ENCODE peak calls at places on chromosomes 6 and 20, in four cellular contexts. One of them, this sample, is unnamed.

GRCh38 chr6:17945575-17945974 is 41.9 kb downstream of the KIF13A start:
- DNase-seq in K562: no peak
- DNase-seq in HepG2: no peak
- DNase-seq in GM12878: no peak
- DNase-seq in this sample: no peak

GRCh38 chr20:18663932-18664331 is 76.1 kb downstream of the DTD1 start:
- DNase-seq in K562: no peak
- DNase-seq in HepG2: no peak
- DNase-seq in GM12878: no peak
- DNase-seq in this sample: no peak

GRCh38 chr20:40006168-40006860 is 682.7 kb downstream of the MAFB start:
- DNase-seq in K562: no peak
- DNase-seq in HepG2: no peak
- DNase-seq in GM12878: no peak
- DNase-seq in this sample: no peak

GRCh38 chr20:48603116-48603818 is 224.5 kb downstream of the PREX1 start:
- DNase-seq in K562: no peak
- DNase-seq in HepG2: no peak
- DNase-seq in GM12878: no peak
- DNase-seq in this sample: no peak

GRCh38 chr6:133512410-133513016 is 271.4 kb downstream of the EYA4 start:
- DNase-seq in K562: peak; percentile 10
- DNase-seq in HepG2: peak; percentile 46
- DNase-seq in GM12878: no peak
- DNase-seq in this sample: peak; percentile 60

GRCh38 chr20:51769941-51770615 is 1.9 kb upstream of the ATP9A start:
- DNase-seq in K562: no peak
- DNase-seq in HepG2: no peak
- DNase-seq in GM12878: no peak
- DNase-seq in this sample: peak; percentile 15

GRCh38 chr6:120055071-120055470 is 705.5 kb upstream of the MAN1A1 start:
- DNase-seq in K562: no peak
- DNase-seq in HepG2: no peak
- DNase-seq in GM12878: no peak
- DNase-seq in this sample: no peak

GRCh38 chr6:162055365-162055764 is 672.2 kb downstream of the PRKN start:
- DNase-seq in K562: no peak
- DNase-seq in HepG2: no peak
- DNase-seq in GM12878: no peak
- DNase-seq in this sample: no peak

GRCh38 chr6:106939848-106940247 is 34.7 kb downstream of the CD24 start:
- DNase-seq in K562: no peak
- DNase-seq in HepG2: no peak
- DNase-seq in GM12878: peak; percentile 40
- DNase-seq in this sample: no peak

GRCh38 chr6:15444081-15444731 is 198.3 kb downstream of the JARID2 start:
- DNase-seq in K562: no peak
- DNase-seq in HepG2: no peak
- DNase-seq in GM12878: no peak
- DNase-seq in this sample: no peak

GRCh38 chr20:4721719-4722118 is at the start of gene PRND:
- DNase-seq in K562: no peak
- DNase-seq in HepG2: no peak
- DNase-seq in GM12878: no peak
- DNase-seq in this sample: no peak

GRCh38 chr6:128655978-128656498 is 135.6 kb upstream of the PTPRK start:
- DNase-seq in K562: no peak
- DNase-seq in HepG2: no peak
- DNase-seq in GM12878: peak; percentile 33
- DNase-seq in this sample: peak; percentile 93

GRCh38 chr20:61185181-61185580 is 66.9 kb upstream of the CDH4 start:
- DNase-seq in K562: no peak
- DNase-seq in HepG2: no peak
- DNase-seq in GM12878: no peak
- DNase-seq in this sample: no peak

GRCh38 chr6:141451508-141452353 is 681.0 kb upstream of the GJE1 start:
- DNase-seq in K562: no peak
- DNase-seq in HepG2: no peak
- DNase-seq in GM12878: no peak
- DNase-seq in this sample: peak; percentile 50

GRCh38 chr6:87660226-87660886 is 41.7 kb downstream of the AKIRIN2 start:
- DNase-seq in K562: no peak
- DNase-seq in HepG2: no peak
- DNase-seq in GM12878: no peak
- DNase-seq in this sample: peak; percentile 22

GRCh38 chr20:57573893-57574292 is 13.0 kb downstream of the PCK1 start:
- DNase-seq in K562: peak; percentile 74
- DNase-seq in HepG2: no peak
- DNase-seq in GM12878: no peak
- DNase-seq in this sample: no peak

GRCh38 chr20:41782730-41783406 is 164.7 kb upstream of the CHD6 start:
- DNase-seq in K562: no peak
- DNase-seq in HepG2: no peak
- DNase-seq in GM12878: no peak
- DNase-seq in this sample: no peak

GRCh38 chr6:134678436-134678889 is 271.4 kb downstream of the ALDH8A1 start:
- DNase-seq in K562: no peak
- DNase-seq in HepG2: no peak
- DNase-seq in GM12878: no peak
- DNase-seq in this sample: peak; percentile 59

GRCh38 chr6:159819098-159819497 is 19.0 kb downstream of the PNLDC1 start:
- DNase-seq in K562: peak; percentile 52
- DNase-seq in HepG2: no peak
- DNase-seq in GM12878: no peak
- DNase-seq in this sample: no peak

GRCh38 chr6:117264487-117265424 is 602 bp upstream of the VGLL2 start:
- DNase-seq in K562: no peak
- DNase-seq in HepG2: no peak
- DNase-seq in GM12878: no peak
- DNase-seq in this sample: no peak
- TF ChIP-seq MYC in K562: no peak
- TF ChIP-seq MYC in HepG2: no peak
- TF ChIP-seq MYC in GM12878: no peak
- TF ChIP-seq MYC in this sample: no peak

DNA sequence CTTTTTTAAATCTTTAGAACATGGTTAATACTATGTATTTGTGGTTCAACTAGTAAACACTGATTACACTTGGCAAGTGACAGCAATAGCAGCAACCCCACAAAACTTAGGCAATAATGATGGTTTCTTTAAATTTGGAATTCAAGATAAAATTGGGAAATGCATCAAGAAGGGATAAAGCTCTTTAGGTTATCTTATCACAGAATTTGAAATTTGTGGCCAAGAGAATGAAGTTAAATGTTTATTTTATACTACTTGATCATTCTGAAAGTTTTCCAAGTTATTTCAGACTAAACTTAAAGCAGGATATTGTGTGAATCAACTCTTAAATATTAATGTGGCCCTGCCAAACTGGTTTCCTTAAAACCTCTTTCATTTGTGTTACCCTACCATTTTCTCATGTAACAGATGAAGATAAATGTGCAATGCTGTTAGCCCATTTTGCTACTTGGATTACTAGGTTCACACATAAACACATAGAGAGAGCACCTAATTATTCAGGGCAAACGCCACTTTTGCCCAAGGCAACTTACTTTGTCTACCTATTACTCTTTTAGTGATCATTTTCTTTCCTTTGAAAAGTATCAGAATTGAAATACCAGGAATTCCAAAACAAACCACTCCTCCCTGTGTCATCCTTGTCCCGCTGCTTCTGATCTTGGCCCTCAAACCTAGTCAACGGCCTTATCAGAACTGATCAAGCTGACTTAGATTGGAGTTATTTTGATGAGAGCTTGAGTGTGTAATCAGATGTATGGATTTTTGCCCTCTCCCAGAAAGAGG is 186.7 kb upstream of the TENT5A start:
- DNase-seq in K562: no peak
- DNase-seq in HepG2: no peak
- DNase-seq in GM12878: no peak
- DNase-seq in this sample: peak; percentile 15
- H3K9ac ChIP-seq in K562: peak overlapping the region; percentile 58
- H3K9ac ChIP-seq in HepG2: no peak overlapping the region
- H3K9ac ChIP-seq in GM12878: no peak overlapping the region
- H3K9ac ChIP-seq in this sample: no peak overlapping the region

GRCh38 chr20:7275628-7276237 is 508.2 kb downstream of the BMP2 start:
- DNase-seq in K562: no peak
- DNase-seq in HepG2: no peak
- DNase-seq in GM12878: no peak
- DNase-seq in this sample: no peak
- H2AFZ ChIP-seq in K562: no peak overlapping the region
- H2AFZ ChIP-seq in HepG2: no peak overlapping the region
- H2AFZ ChIP-seq in GM12878: no peak overlapping the region
- H2AFZ ChIP-seq in this sample: no peak overlapping the region

DNA sequence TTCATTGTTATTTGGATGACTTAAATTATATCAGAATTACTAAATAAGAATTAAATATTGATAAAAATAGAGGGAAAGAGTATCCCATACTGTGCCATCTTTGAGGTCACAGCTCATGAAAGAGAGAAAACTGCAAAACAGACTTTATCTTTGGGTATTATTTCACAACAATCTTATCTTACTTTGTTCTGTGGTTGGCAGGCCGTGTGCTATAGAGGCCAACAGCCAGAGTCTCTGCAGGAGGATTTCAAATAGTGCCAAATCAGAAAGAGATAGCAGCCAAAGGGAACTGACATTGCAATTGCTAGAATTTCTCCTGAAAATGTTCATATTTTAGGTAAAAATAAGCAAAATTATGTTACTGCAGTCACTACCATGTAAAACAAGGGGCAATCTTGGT is 354.2 kb downstream of the GRIK2 start:
- DNase-seq in K562: no peak
- DNase-seq in HepG2: no peak
- DNase-seq in GM12878: no peak
- DNase-seq in this sample: no peak
- TF ChIP-seq MYC in K562: no peak
- TF ChIP-seq MYC in HepG2: no peak
- TF ChIP-seq MYC in GM12878: no peak
- TF ChIP-seq MYC in this sample: no peak

DNA sequence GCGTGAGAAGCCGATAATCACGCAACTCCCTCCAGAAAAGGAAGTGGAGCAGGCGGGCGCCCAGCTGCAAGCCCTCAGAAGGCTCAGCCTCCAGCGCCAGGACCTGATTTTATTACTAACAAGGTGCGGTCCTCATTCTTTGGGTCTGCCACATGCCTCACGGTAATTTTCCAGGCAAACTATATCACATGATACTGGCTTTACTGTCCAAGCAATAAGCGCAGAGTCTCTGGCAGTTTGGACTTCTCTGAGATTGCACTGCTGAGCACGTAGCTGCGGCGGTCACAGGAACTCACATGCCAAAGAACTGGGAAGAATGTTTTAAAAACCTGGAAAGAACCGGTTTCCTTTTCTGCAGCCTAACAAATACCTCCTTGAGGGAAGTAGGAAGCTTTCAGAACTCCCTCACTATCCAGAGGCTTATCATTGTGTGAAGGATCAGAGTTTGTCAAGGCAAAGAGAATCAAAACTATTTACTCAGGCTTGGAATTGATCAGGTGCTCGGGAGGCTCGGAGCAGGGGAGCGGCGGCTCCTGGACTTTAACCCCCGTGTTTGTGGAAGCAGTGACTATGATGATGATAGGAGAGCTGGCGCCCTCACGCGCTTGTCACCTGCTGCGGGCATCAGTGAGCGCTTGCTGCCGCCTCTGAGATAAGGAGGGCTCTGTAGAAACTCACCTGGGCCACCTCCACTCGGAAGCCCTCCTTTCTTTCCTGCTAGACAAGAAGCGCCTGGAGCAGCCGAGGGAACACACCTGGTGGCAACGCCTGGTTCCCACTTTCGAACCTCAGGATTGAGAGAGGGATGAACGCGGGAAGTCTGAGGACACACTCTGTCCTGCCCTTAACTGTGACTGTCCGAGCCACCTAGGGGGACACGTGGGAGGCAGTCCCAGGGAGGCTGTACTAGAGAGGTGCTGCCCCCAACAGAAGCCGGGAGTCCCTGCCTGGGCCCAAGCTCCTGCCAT is 27.2 kb upstream of the SYNJ2 start:
- DNase-seq in K562: no peak
- DNase-seq in HepG2: peak; percentile 95
- DNase-seq in GM12878: no peak
- DNase-seq in this sample: peak; percentile 65
- H3K9ac ChIP-seq in K562: no peak overlapping the region
- H3K9ac ChIP-seq in HepG2: peak overlapping the region; percentile 75
- H3K9ac ChIP-seq in GM12878: no peak overlapping the region
- H3K9ac ChIP-seq in this sample: no peak overlapping the region

This sample was measured in endothelial cell of umbilical vein.